ENCODE peak calls at places on chromosomes 12 and 14, in six cellular contexts. One of them, this sample, is unnamed.

GRCh38 chr12:6536894-6537579 is 2.7 kb downstream of the GAPDH start:
- DNase-seq in neural crest cell: no peak
- DNase-seq in GM20000: no peak
- DNase-seq in BJ: no peak
- DNase-seq in heart right ventricle: no peak
- DNase-seq in NB4: peak
- DNase-seq in this sample: no peak

GRCh38 chr12:18810537-18811253 is 72.8 kb downstream of the CAPZA3 start:
- DNase-seq in neural crest cell: no peak
- DNase-seq in GM20000: no peak
- DNase-seq in BJ: no peak
- DNase-seq in heart right ventricle: no peak
- DNase-seq in NB4: no peak
- DNase-seq in this sample: no peak

GRCh38 chr14:64478634-64479250 is 13.4 kb downstream of the AKAP5 start:
- DNase-seq in neural crest cell: no peak
- DNase-seq in GM20000: peak
- DNase-seq in BJ: no peak
- DNase-seq in heart right ventricle: no peak
- DNase-seq in NB4: peak
- DNase-seq in this sample: no peak

GRCh38 chr14:103943673-103944072 is 1.3 kb upstream of the RD3L start:
- DNase-seq in neural crest cell: no peak
- DNase-seq in GM20000: no peak
- DNase-seq in BJ: no peak
- DNase-seq in heart right ventricle: no peak
- DNase-seq in NB4: no peak
- DNase-seq in this sample: no peak

GRCh38 chr12:94074216-94074969 is 74.0 kb upstream of the PLXNC1 start:
- DNase-seq in neural crest cell: no peak
- DNase-seq in GM20000: no peak
- DNase-seq in BJ: no peak
- DNase-seq in heart right ventricle: peak
- DNase-seq in NB4: no peak
- DNase-seq in this sample: no peak

GRCh38 chr12:52867636-52868035 is 18.8 kb upstream of the KRT78 start:
- DNase-seq in neural crest cell: no peak
- DNase-seq in GM20000: no peak
- DNase-seq in BJ: no peak
- DNase-seq in heart right ventricle: peak
- DNase-seq in NB4: no peak
- DNase-seq in this sample: no peak

GRCh38 chr14:100219126-100219785 is 19.7 kb upstream of the YY1 start:
- DNase-seq in neural crest cell: no peak
- DNase-seq in GM20000: no peak
- DNase-seq in BJ: no peak
- DNase-seq in heart right ventricle: no peak
- DNase-seq in NB4: no peak
- DNase-seq in this sample: no peak

GRCh38 chr12:62860501-62861156 is 74.3 kb downstream of the PPM1H start:
- DNase-seq in neural crest cell: no peak
- DNase-seq in GM20000: no peak
- DNase-seq in BJ: no peak
- DNase-seq in heart right ventricle: no peak
- DNase-seq in NB4: no peak
- DNase-seq in this sample: no peak

GRCh38 chr14:52154992-52155655 is 86.3 kb upstream of the NID2 start:
- DNase-seq in neural crest cell: no peak
- DNase-seq in GM20000: no peak
- DNase-seq in BJ: no peak
- DNase-seq in heart right ventricle: no peak
- DNase-seq in NB4: peak
- DNase-seq in this sample: no peak

GRCh38 chr14:75450381-75451276 is 22.8 kb downstream of the JDP2 start:
- DNase-seq in neural crest cell: no peak
- DNase-seq in GM20000: no peak
- DNase-seq in BJ: no peak
- DNase-seq in heart right ventricle: peak
- DNase-seq in NB4: no peak
- DNase-seq in this sample: no peak

GRCh38 chr14:58768977-58769376 is 131.2 kb downstream of the DACT1 start:
- DNase-seq in neural crest cell: no peak
- DNase-seq in GM20000: no peak
- DNase-seq in BJ: no peak
- DNase-seq in heart right ventricle: no peak
- DNase-seq in NB4: no peak
- DNase-seq in this sample: no peak

GRCh38 chr14:22900088-22900799 is 17.2 kb downstream of the REM2 start:
- DNase-seq in neural crest cell: peak
- DNase-seq in GM20000: peak
- DNase-seq in BJ: no peak
- DNase-seq in heart right ventricle: peak
- DNase-seq in NB4: peak
- DNase-seq in this sample: no peak

GRCh38 chr14:99628832-99629618 is 15.9 kb upstream of the HHIPL1 start:
- DNase-seq in neural crest cell: peak
- DNase-seq in GM20000: peak
- DNase-seq in BJ: no peak
- DNase-seq in heart right ventricle: peak
- DNase-seq in NB4: peak
- DNase-seq in this sample: peak

GRCh38 chr14:38404100-38404541 is 148.2 kb upstream of the CLEC14A start:
- DNase-seq in neural crest cell: no peak
- DNase-seq in GM20000: no peak
- DNase-seq in BJ: peak
- DNase-seq in heart right ventricle: no peak
- DNase-seq in NB4: no peak
- DNase-seq in this sample: no peak

GRCh38 chr12:118299791-118300460 is 72.8 kb downstream of the TAOK3 start:
- DNase-seq in neural crest cell: no peak
- DNase-seq in GM20000: no peak
- DNase-seq in BJ: no peak
- DNase-seq in heart right ventricle: no peak
- DNase-seq in NB4: peak
- DNase-seq in this sample: no peak

GRCh38 chr12:104682790-104683279 is 226.1 kb downstream of the CHST11 start:
- DNase-seq in neural crest cell: no peak
- DNase-seq in GM20000: peak
- DNase-seq in BJ: no peak
- DNase-seq in heart right ventricle: no peak
- DNase-seq in NB4: peak
- DNase-seq in this sample: no peak

DNA sequence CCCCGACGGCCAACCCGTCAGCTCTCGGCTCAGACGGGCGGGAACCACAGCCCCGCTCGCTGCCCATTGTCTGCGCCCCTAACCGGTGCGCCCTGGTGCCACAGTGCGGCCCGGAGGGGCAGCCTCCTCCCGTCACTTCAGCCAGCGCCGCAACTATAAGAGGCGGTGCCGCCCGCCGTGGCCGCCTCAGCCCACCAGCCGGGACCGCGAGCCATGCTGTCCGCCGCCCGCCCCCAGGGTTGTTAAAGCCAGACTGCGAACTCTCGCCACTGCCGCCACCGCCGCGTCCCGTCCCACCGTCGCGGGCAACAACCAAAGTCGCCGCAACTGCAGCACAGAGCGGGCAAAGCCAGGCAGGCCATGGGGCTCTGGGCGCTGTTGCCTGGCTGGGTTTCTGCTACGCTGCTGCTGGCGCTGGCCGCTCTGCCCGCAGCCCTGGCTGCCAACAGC is at the start of gene WNT1:
- DNase-seq in neural crest cell: no peak
- DNase-seq in GM20000: no peak
- DNase-seq in BJ: no peak
- DNase-seq in heart right ventricle: no peak
- DNase-seq in NB4: no peak
- DNase-seq in this sample: no peak
- TF ChIP-seq CTCF in neural crest cell: peak
- TF ChIP-seq CTCF in GM20000: no peak
- TF ChIP-seq CTCF in BJ: peak
- TF ChIP-seq CTCF in heart right ventricle: peak
- TF ChIP-seq CTCF in NB4: no peak
- TF ChIP-seq CTCF in this sample: no peak

DNA sequence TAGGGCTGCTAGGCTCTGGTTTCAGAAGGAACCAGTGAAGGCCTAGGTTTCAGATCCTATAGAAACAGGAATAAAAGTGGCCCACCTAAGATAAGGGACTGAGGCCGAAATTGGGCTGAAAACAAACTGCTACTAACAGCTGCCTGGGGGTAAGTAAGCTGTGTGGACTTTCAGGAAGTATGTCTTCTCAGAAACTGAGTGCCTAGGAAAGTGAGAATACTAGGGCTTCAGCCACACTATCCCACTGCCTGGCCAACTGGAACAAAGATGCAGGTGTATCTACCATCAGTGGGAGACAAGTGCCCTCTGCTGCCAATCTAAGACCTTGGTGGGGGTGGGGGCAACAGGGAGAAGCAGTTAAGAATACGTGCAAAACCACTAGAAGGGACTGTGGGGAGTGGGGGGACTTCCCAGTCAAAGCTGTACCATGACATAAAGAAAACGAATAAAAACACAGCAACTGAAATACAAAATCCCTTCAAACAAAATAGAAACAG is 82.5 kb downstream of the MED13L start:
- DNase-seq in neural crest cell: no peak
- DNase-seq in GM20000: peak
- DNase-seq in BJ: no peak
- DNase-seq in heart right ventricle: no peak
- DNase-seq in NB4: peak
- DNase-seq in this sample: no peak
- TF ChIP-seq CTCF in neural crest cell: no peak
- TF ChIP-seq CTCF in GM20000: no peak
- TF ChIP-seq CTCF in BJ: no peak
- TF ChIP-seq CTCF in heart right ventricle: no peak
- TF ChIP-seq CTCF in NB4: no peak
- TF ChIP-seq CTCF in this sample: no peak

DNA sequence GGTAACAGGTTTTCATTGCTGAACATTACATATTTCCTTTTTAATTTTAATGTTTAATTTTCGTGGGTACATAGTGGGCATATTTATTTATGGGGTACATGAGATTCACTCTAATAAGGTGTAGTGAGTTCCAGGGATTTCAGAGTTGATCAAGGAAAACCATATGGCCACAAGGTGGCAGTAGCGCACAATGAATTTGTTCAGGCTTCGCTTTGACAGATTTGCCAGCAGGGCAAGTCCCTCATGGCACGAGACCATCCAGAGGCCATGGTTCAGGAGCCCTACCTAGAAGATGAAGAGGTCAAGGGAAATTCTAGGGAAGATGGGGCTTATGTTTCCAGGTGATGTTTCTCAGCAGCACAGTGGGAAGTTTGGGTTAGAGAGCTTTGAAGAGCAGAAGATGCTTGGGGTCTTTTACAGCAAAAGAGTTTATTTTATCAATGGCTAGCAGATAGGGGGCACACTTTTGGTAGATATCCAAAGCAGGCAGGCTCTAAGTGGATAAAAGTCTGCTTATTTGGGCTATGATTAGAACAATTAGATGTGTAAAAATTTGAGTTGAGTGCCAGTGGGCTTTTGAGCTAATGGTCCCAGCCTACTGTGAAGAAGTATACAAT is 1004.4 kb downstream of the AACS start:
- DNase-seq in neural crest cell: peak
- DNase-seq in GM20000: peak
- DNase-seq in BJ: no peak
- DNase-seq in heart right ventricle: no peak
- DNase-seq in NB4: peak
- DNase-seq in this sample: peak
- TF ChIP-seq CTCF in neural crest cell: peak
- TF ChIP-seq CTCF in GM20000: peak
- TF ChIP-seq CTCF in BJ: peak
- TF ChIP-seq CTCF in heart right ventricle: peak
- TF ChIP-seq CTCF in NB4: peak
- TF ChIP-seq CTCF in this sample: peak

GRCh38 chr14:95679148-95679547 is 7.1 kb upstream of the TCL1B start:
- DNase-seq in neural crest cell: no peak
- DNase-seq in GM20000: no peak
- DNase-seq in BJ: no peak
- DNase-seq in heart right ventricle: no peak
- DNase-seq in NB4: no peak
- DNase-seq in this sample: no peak

GRCh38 chr14:95677168-95677835 is 8.9 kb upstream of the TCL1B start:
- DNase-seq in neural crest cell: no peak
- DNase-seq in GM20000: no peak
- DNase-seq in BJ: no peak
- DNase-seq in heart right ventricle: no peak
- DNase-seq in NB4: no peak
- DNase-seq in this sample: no peak

GRCh38 chr14:95681153-95681552 is 5.1 kb upstream of the TCL1B start:
- DNase-seq in neural crest cell: no peak
- DNase-seq in GM20000: no peak
- DNase-seq in BJ: no peak
- DNase-seq in heart right ventricle: no peak
- DNase-seq in NB4: no peak
- DNase-seq in this sample: no peak

GRCh38 chr14:95683793-95684192 is 2.4 kb upstream of the TCL1B start:
- DNase-seq in neural crest cell: no peak
- DNase-seq in GM20000: peak
- DNase-seq in BJ: no peak
- DNase-seq in heart right ventricle: no peak
- DNase-seq in NB4: peak
- DNase-seq in this sample: no peak

GRCh38 chr14:95679995-95680735 is 6.1 kb upstream of the TCL1B start:
- DNase-seq in neural crest cell: no peak
- DNase-seq in GM20000: peak
- DNase-seq in BJ: no peak
- DNase-seq in heart right ventricle: no peak
- DNase-seq in NB4: no peak
- DNase-seq in this sample: peak
- TF ChIP-seq CTCF in neural crest cell: no peak
- TF ChIP-seq CTCF in GM20000: no peak
- TF ChIP-seq CTCF in BJ: no peak
- TF ChIP-seq CTCF in heart right ventricle: no peak
- TF ChIP-seq CTCF in NB4: no peak
- TF ChIP-seq CTCF in this sample: peak

GRCh38 chr14:76461886-76462285 is 85.9 kb downstream of the ESRRB start:
- DNase-seq in neural crest cell: no peak
- DNase-seq in GM20000: no peak
- DNase-seq in BJ: no peak
- DNase-seq in heart right ventricle: no peak
- DNase-seq in NB4: no peak
- DNase-seq in this sample: no peak

GRCh38 chr14:76456891-76457586 is 81.1 kb downstream of the ESRRB start:
- DNase-seq in neural crest cell: no peak
- DNase-seq in GM20000: no peak
- DNase-seq in BJ: no peak
- DNase-seq in heart right ventricle: no peak
- DNase-seq in NB4: no peak
- DNase-seq in this sample: no peak

GRCh38 chr14:76450476-76450875 is 74.5 kb downstream of the ESRRB start:
- DNase-seq in neural crest cell: no peak
- DNase-seq in GM20000: no peak
- DNase-seq in BJ: no peak
- DNase-seq in heart right ventricle: no peak
- DNase-seq in NB4: no peak
- DNase-seq in this sample: no peak

DNA sequence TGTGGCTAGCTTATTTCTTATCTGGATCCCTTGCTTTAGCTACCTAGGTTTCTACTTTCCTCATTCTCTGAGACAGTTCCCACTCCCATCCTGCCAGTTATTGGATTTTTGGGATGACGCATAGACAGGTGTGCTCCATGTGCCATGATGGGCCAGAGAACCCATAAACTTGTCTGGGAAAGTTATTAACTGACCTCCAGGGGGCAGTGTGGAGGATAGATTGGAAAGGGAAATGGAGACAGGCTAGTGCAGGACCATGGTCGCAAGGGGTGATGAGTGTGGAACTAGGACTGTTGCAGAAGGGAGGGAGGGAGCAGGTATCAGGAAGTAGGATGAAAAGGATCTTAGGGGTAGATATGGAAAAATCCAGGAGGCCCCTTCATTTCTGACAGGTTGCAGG is 80.3 kb downstream of the ESRRB start:
- DNase-seq in neural crest cell: peak
- DNase-seq in GM20000: peak
- DNase-seq in BJ: no peak
- DNase-seq in heart right ventricle: peak
- DNase-seq in NB4: peak
- DNase-seq in this sample: peak
- TF ChIP-seq CTCF in neural crest cell: peak
- TF ChIP-seq CTCF in GM20000: peak
- TF ChIP-seq CTCF in BJ: peak
- TF ChIP-seq CTCF in heart right ventricle: peak
- TF ChIP-seq CTCF in NB4: peak
- TF ChIP-seq CTCF in this sample: peak